ENCODE peak calls at places on chromosomes 3 and 15, in four cellular contexts. P is mucosa of descending colon, C is uterus, B is brain microvascular endothelial cell. T is an unnamed sample.

GRCh38 chr3:58039609-58040008 is 31.4 kb downstream of the FLNB start:
- DNase-seq in C (no peak), P (no peak), B (no peak), T (no peak)

GRCh38 chr3:8153778-8154177 is 347.8 kb upstream of the LMCD1 start:
- DNase-seq in C (no peak), P (no peak), B (no peak), T (no peak)

GRCh38 chr3:39937315-39937714 is 127.9 kb downstream of the MYRIP start:
- DNase-seq in B (no peak), C (no peak), P (no peak), T (no peak)

GRCh38 chr3:25441234-25441856 is 13.3 kb downstream of the RARB start:
- DNase-seq in P (no peak), B (no peak), C (no peak), T (no peak)

GRCh38 chr3:123939706-123940105 is 21.3 kb downstream of the CCDC14 start:
- DNase-seq in B (no peak), P (no peak), C (no peak), T (no peak)

GRCh38 chr3:150117076-150117475 is 146.4 kb upstream of the PFN2 start:
- DNase-seq in C (no peak), B (no peak), P (no peak), T (no peak)

GRCh38 chr15:77784361-77785292 is 151.9 kb upstream of the LINGO1 start:
- DNase-seq in P (no peak), B (peak), C (no peak), T (no peak)

GRCh38 chr15:92020765-92021164 is 167.3 kb downstream of the SLCO3A1 start:
- DNase-seq in P (no peak), B (no peak), C (no peak), T (peak)

GRCh38 chr3:175746308-175746707 is 887.2 kb downstream of the NAALADL2 start:
- DNase-seq in C (no peak), B (no peak), P (no peak), T (no peak)

GRCh38 chr3:178255315-178255714 is 280.9 kb upstream of the KCNMB2 start:
- DNase-seq in B (no peak), C (no peak), P (no peak), T (peak)

GRCh38 chr3:139427283-139428060 is 38.0 kb upstream of the COPB2 start:
- DNase-seq in B (peak), C (no peak), P (no peak), T (peak)

GRCh38 chr15:35206060-35206675 is 121.1 kb upstream of the NANOGP8 start:
- DNase-seq in B (peak), C (no peak), P (no peak), T (no peak)

GRCh38 chr3:177463863-177464262 is 266.6 kb upstream of the TBL1XR1 start:
- DNase-seq in P (no peak), C (no peak), B (peak), T (no peak)

GRCh38 chr15:91611924-91612323 is 241.6 kb upstream of the SLCO3A1 start:
- DNase-seq in C (no peak), B (no peak), P (no peak), T (no peak)

GRCh38 chr3:50242371-50242770 is 6.4 kb downstream of the GNAI2 start:
- DNase-seq in B (no peak), P (no peak), C (no peak), T (no peak)

GRCh38 chr15:31362121-31362520 is 35.5 kb downstream of the KLF13 start:
- DNase-seq in C (no peak), B (no peak), P (no peak), T (no peak)

GRCh38 chr3:64417816-64418215 is 192.6 kb upstream of the PRICKLE2 start:
- DNase-seq in C (no peak), P (no peak), B (peak), T (no peak)

GRCh38 chr3:71949403-71949802 is 164.5 kb upstream of the PROK2 start:
- DNase-seq in B (no peak), P (no peak), C (no peak), T (no peak)

GRCh38 chr3:107431048-107431297 is 53.7 kb downstream of the CCDC54 start:
- DNase-seq in P (peak), B (no peak), C (no peak), T (no peak)

GRCh38 chr3:108312656-108313055 is 16.3 kb downstream of the HHLA2 start:
- DNase-seq in C (no peak), B (no peak), P (no peak), T (peak)

GRCh38 chr3:11290743-11291680 is 18.8 kb downstream of the ATG7 start:
- DNase-seq in C (no peak), P (no peak), B (peak), T (no peak)

GRCh38 chr3:180680097-180680430 is 775 bp upstream of the CCDC39 start:
- DNase-seq in B (peak), C (no peak), P (no peak), T (no peak)

GRCh38 chr3:11932636-11933035 is 71.6 kb upstream of the SYN2 start:
- DNase-seq in B (no peak), P (no peak), C (no peak), T (no peak)

GRCh38 chr3:173892547-173892946 is 495.0 kb downstream of the NLGN1 start:
- DNase-seq in B (no peak), C (no peak), P (no peak), T (no peak)

GRCh38 chr3:137105277-137105977 is 147.6 kb downstream of the IL20RB start:
- DNase-seq in C (no peak), B (peak), P (no peak), T (no peak)

GRCh38 chr3:14274537-14274936 is 95.9 kb downstream of the LSM3 start:
- DNase-seq in P (no peak), C (no peak), B (no peak), T (no peak)

GRCh38 chr3:79297242-79297641 is 470.6 kb downstream of the ROBO1 start:
- DNase-seq in B (peak), P (no peak), C (no peak), T (peak)

GRCh38 chr15:74443100-74443909 is 9.5 kb upstream of the SEMA7A start:
- DNase-seq in P (no peak), C (no peak), B (no peak), T (no peak)

GRCh38 chr3:187227658-187228258 is 30.5 kb downstream of the RTP1 start:
- DNase-seq in C (no peak), P (no peak), B (peak), T (peak)

GRCh38 chr3:79846148-79846933 is 78.5 kb upstream of the ROBO1 start:
- DNase-seq in C (no peak), B (no peak), P (no peak), T (no peak)

GRCh38 chr3:195196266-195196665 is 74.7 kb downstream of the XXYLT1 start:
- DNase-seq in P (no peak), C (no peak), B (peak), T (no peak)

GRCh38 chr15:84981711-84982300 is at the start of gene PDE8A:
- DNase-seq in B (no peak), P (peak), C (no peak), T (no peak)

GRCh38 chr15:91915576-91915975 is 62.1 kb downstream of the SLCO3A1 start:
- DNase-seq in P (no peak), B (no peak), C (no peak), T (no peak)

GRCh38 chr3:87867001-87867400 is 191.8 kb downstream of the CGGBP1 start:
- DNase-seq in C (no peak), B (peak), P (no peak), T (no peak)

GRCh38 chr3:56467801-56468183 is 475 bp downstream of the ERC2 start:
- DNase-seq in P (no peak), C (no peak), B (no peak), T (no peak)

GRCh38 chr15:51227967-51228783 is 110.2 kb downstream of the CYP19A1 start:
- DNase-seq in B (peak), P (no peak), C (no peak), T (peak)

GRCh38 chr3:74273091-74273490 is 341.4 kb downstream of the CNTN3 start:
- DNase-seq in C (no peak), P (no peak), B (no peak), T (no peak)

GRCh38 chr15:64970696-64971095 is 19.0 kb downstream of the SPG21 start:
- DNase-seq in B (no peak), C (no peak), P (no peak), T (no peak)

GRCh38 chr3:150544040-150544439 is 2.3 kb downstream of the SERP1 start:
- DNase-seq in B (peak), C (no peak), P (no peak), T (peak)

GRCh38 chr3:24365168-24365567 is 129.5 kb downstream of the THRB start:
- DNase-seq in B (peak), P (peak), C (peak), T (peak)

GRCh38 chr3:110886514-110886913 is 185.1 kb upstream of the NECTIN3 start:
- DNase-seq in C (no peak), B (no peak), P (no peak), T (no peak)

GRCh38 chr3:110878692-110879091 is 192.9 kb upstream of the NECTIN3 start:
- DNase-seq in B (no peak), P (no peak), C (no peak), T (no peak)

DNA sequence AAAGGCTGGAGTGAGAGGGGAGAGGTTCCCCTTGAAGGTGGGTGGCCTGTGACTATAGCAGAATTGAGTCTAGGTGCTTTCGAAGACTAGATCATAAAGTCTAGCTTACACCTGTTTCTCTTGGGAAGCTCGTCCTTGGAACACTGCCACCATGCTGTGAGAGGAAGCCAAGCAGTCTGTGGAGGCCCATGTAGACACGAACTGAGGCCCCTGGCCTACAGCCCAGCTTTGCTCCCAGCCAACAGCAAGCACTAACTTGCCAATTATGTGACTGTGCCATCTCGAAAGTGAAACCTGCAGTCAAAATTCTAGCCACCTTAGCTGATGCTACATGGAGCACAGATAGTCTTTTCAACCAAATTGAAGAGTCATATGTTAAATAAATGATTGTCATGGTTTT is 190.5 kb upstream of the NECTIN3 start:
- DNase-seq in B (peak), P (peak), C (no peak), T (no peak)
- TF ChIP-seq CTCF in B (peak), P (no peak), C (no peak), T (no peak)

DNA sequence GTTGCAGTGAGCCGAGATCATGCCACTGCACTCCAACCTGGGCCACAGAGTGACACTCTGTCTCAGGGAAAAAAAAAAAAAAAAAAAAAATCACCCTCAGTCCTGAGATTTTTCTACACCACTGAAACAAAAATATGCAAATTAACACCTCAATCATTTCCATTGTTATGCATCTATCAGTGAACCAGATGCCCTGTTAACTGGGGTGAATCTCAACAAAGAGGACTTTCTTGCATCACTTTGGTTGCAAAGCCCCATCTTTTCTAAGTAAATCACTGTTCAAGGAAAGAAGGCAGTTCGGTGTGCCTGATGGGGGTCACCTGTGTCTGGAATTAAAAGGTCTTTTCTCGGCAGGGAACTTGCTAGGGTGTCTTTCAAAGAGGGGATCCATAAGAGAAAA is 421.6 kb downstream of the EPHB1 start:
- DNase-seq in B (no peak), C (no peak), P (no peak), T (no peak)
- H3K4me3 ChIP-seq in B (no peak), C (no peak), P (no peak), T (no peak)

DNA sequence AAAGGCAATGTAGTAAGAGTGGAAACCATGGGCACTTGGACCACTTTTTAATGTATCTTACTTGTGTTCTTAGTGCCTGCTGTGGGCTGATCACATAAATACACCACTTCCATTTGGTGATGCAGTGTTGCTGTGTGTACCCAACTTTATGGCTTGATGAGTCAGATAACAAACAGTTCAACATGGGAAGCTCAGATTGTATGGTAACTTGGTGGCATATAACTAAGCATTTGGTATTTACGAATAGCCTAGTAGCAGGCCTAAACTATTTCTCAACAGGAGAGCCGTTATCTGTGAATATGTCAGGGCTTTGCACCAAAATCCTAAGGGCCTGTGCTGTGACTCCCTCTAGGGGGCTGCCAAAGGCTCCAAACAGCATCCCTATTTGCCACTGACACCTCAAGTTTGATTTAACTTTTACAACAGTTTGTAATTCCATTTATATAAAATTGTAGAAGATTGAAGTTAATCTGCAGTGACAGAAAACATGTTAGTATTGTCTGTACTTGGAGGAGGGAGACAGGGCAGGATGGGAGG is 640.4 kb upstream of the CADM2 start:
- DNase-seq in P (no peak), C (no peak), B (no peak), T (no peak)
- TF ChIP-seq CTCF in P (no peak), C (no peak), B (no peak), T (no peak)

GRCh38 chr3:110327870-110328269 is 743.7 kb upstream of the NECTIN3 start:
- DNase-seq in C (no peak), P (no peak), B (no peak), T (no peak)
- H3K4me3 ChIP-seq in C (no peak), P (no peak), B (no peak), T (no peak)

DNA sequence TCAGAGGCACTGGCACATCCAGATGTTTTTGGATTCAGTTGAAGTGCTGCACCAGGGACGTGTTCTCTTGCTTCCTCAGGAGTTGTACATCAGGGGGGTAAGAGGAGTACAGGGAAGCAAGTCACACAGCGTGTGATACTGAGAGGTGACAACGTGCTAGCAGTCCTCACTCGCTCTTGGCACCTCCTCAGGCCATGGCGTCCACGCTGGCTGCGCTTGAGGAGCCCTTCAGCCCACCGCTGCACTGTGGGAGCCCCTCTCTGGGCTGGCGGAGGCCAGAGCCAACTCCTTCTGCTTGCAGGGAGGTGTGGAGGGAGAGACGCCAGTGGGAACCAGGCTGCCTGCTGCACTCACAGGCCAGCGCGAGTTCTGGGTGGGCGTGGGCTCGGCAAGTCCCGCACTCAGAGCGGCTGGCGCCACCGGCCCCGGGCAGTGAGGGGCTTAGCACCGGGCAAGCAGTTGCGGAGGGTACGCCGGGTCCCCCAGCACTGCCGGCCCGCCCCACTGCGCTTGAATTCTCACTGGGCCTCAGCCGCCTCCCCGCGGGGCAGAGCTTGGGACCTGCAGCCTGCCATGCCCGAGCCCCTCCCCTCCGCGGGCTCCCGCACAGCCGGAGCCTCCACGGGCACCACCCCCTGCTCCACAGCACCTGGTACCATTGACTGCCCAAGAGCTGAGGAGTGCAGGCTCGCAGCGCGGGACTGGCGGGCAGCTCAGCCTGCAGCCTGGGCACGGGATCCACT is 64.5 kb downstream of the PLD1 start:
- DNase-seq in C (no peak), P (no peak), B (no peak), T (no peak)
- TF ChIP-seq CTCF in C (no peak), P (no peak), B (no peak), T (no peak)

DNA sequence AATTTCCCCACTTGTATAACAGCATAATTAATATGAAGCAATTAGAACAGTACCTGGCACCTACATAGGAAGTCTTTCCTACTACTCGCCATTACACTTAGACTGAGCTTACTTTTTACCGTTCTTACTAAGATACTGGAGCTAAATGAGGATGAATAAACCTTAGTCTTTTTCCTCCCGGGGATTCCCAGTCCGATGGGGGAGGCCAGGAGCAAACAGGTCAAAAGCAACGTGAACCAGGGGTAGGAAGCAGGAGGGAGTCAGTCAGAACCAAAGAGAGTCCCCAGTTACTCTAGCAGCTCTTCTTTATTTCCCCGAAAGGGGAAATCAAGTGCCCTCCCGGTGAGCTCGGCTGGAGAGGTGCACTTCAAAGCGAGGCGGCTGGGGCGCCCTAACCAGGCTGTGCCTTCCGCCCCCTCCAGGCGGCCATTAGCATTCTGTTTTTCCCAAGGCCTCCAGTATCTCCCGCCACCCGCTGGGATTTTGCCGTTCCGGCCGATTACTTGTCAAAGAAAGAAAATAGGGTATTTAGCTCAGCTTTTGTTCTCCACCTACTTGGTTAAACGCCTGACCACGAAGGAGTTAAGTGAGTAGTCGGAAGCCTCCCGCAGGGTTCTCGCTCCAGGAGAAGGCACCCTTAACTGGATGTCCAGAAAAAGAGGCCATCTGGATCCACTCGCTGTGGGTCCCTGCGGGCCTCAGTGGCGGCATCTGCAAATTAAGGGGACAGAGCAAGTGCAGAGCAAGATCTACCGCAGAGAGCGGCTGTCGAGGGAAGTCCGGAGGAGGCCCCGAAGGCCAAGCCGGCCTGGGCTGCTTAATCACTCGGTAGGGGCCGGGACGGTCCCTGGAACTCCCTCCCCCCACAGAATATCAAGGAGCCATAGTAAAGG is 6.3 kb upstream of the EOMES start:
- DNase-seq in P (no peak), C (no peak), B (no peak), T (no peak)
- H3K4me3 ChIP-seq in P (no peak), C (no peak), B (no peak), T (no peak)

DNA sequence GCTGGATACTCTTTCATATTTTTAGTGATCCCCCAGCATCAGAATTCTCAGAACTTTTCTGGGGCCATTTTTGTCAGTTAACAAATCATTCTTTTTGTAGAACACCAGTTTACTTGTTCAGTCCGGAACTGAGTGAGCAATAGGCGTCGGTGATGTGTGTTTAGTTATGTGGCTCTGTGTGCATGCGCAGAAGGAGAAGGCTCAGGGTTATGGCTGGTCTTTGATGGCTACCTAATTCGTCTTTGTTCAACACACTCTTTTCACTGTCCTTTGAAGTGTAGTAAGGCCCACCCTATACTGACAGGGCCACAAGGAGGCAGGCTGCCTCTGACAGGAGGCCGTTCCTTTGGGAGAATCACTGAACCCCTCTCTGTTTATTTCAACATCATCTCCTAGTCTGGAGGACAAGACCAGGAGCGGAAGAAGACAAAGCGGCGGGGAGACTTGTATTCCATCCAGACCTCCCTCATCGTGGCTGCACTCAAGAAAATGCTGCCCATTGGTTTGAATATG is 158.2 kb upstream of the CHRM5 start:
- DNase-seq in P (no peak), B (no peak), C (no peak), T (no peak)
- TF ChIP-seq CTCF in P (no peak), B (no peak), C (no peak), T (no peak)